ENCODE peak calls at places on chromosome 21, in eight cellular contexts. R is activated CD8-positive, alpha-beta memory T cell treated with anti-CD3 and anti-CD28 coated beads, Interleukin-2, amount 10 ng/mL, durations not matched to agents 7 days and 5 days; K is T-helper 2 cell; N is effector CD4-positive, alpha-beta T cell; G is right cardiac atrium; C is stimulated activated naive CD8-positive, alpha-beta T cell treated with anti-CD3 and anti-CD28 coated beads, Interleukin-15, amount 100 ng/mL, for 72 hours; D is midbrain; V is EL. O is an unnamed sample.

GRCh38 chr21:45129231-45129923 is 55.0 kb downstream of the ADARB1 start:
- DNase-seq in K (no peak), D (no peak), C (no peak), G (peak; percentile 80), N (no peak), R (no peak), V (peak; percentile 64), O (no peak)

GRCh38 chr21:31326478-31327247 is 17.4 kb downstream of the TIAM1 start:
- DNase-seq in R (peak; percentile 56), N (no peak), V (peak; percentile 13), G (no peak), C (peak; percentile 61), K (no peak), D (no peak), O (no peak)

GRCh38 chr21:19048088-19048672 is 644.6 kb upstream of the TMPRSS15 start:
- DNase-seq in K (no peak), C (no peak), N (no peak), V (no peak), D (no peak), G (no peak), R (no peak), O (no peak)

GRCh38 chr21:38721055-38721454 is 84.7 kb upstream of the ETS2 start:
- DNase-seq in C (no peak), G (no peak), V (no peak), D (no peak), K (no peak), R (no peak), N (no peak), O (no peak)

GRCh38 chr21:33039542-33039941 is 13.8 kb downstream of the OLIG2 start:
- DNase-seq in K (no peak), N (no peak), C (no peak), D (peak; percentile 87), V (no peak), R (no peak), G (no peak), O (no peak)

GRCh38 chr21:45454081-45454923 is 49.3 kb downstream of the COL18A1 start:
- DNase-seq in D (no peak), R (no peak), V (no peak), N (no peak), K (no peak), G (peak; percentile 62), C (no peak), O (no peak)

GRCh38 chr21:39182484-39183271 is 573 bp downstream of the PSMG1 start:
- DNase-seq in K (no peak), N (no peak), V (peak; percentile 26), C (no peak), D (no peak), G (no peak), R (no peak), O (no peak)

GRCh38 chr21:46100426-46100825 is 2.5 kb downstream of the COL6A2 start:
- DNase-seq in C (no peak), K (no peak), V (peak; percentile 82), N (no peak), D (no peak), G (no peak), R (peak; percentile 32), O (no peak)

GRCh38 chr21:42094811-42095210 is 23.7 kb downstream of the UMODL1 start:
- DNase-seq in V (peak; percentile 18), N (no peak), G (no peak), C (no peak), D (no peak), K (no peak), R (no peak), O (no peak)

GRCh38 chr21:42652527-42653491 is 612 bp upstream of the PDE9A start:
- DNase-seq in D (peak; percentile 41), K (no peak), V (peak; percentile 54), G (peak; percentile 84), C (peak; percentile 26), N (no peak), R (no peak), O (peak; percentile 11)

GRCh38 chr21:23977971-23978370 is 1629.3 kb downstream of the MRPL39 start:
- DNase-seq in D (no peak), K (no peak), V (no peak), C (no peak), G (no peak), N (no peak), R (no peak), O (no peak)

GRCh38 chr21:27057997-27058396 is 91.1 kb upstream of the ADAMTS5 start:
- DNase-seq in D (no peak), G (no peak), C (no peak), K (no peak), N (no peak), V (no peak), R (no peak), O (no peak)

GRCh38 chr21:26070822-26071425 is 99.6 kb downstream of the APP start:
- DNase-seq in R (no peak), V (peak; percentile 60), K (peak; percentile 5), C (peak; percentile 8), N (no peak), D (no peak), G (peak; percentile 45), O (peak; percentile 30)

GRCh38 chr21:38954450-38955059 is 148.8 kb downstream of the ETS2 start:
- DNase-seq in C (no peak), G (no peak), V (no peak), R (no peak), N (no peak), K (no peak), D (no peak), O (peak; percentile 91)

GRCh38 chr21:33750017-33750416 is 107.7 kb downstream of the ITSN1 start:
- DNase-seq in D (no peak), C (no peak), R (no peak), K (no peak), N (no peak), G (peak; percentile 67), V (no peak), O (no peak)

GRCh38 chr21:29613021-29613420 is 314.3 kb downstream of the BACH1 start:
- DNase-seq in N (no peak), R (no peak), K (no peak), V (no peak), D (no peak), G (no peak), C (no peak), O (no peak)

GRCh38 chr21:45586289-45586858 is 44.1 kb upstream of the SLC19A1 start:
- DNase-seq in V (no peak), C (no peak), D (no peak), R (no peak), G (no peak), N (no peak), K (no peak), O (no peak)

GRCh38 chr21:44352253-44352860 is 1.1 kb upstream of the TRPM2 start:
- DNase-seq in N (no peak), G (peak; percentile 14), V (no peak), C (no peak), R (no peak), K (no peak), D (no peak), O (no peak)

GRCh38 chr21:44946254-44947041 is 6.6 kb downstream of the SLX9 start:
- DNase-seq in G (peak; percentile 34), D (no peak), R (no peak), V (no peak), N (no peak), C (no peak), K (no peak), O (no peak)

GRCh38 chr21:43766734-43767497 is 9.2 kb downstream of the CSTB start:
- DNase-seq in G (peak; percentile 51), D (no peak), C (no peak), V (no peak), K (no peak), N (no peak), R (no peak), O (no peak)

GRCh38 chr21:44793269-44794030 is 8.2 kb downstream of the UBE2G2 start:
- DNase-seq in G (peak; percentile 79), V (peak; percentile 65), R (peak; percentile 64), C (peak; percentile 45), K (peak; percentile 38), N (peak; percentile 38), D (peak; percentile 56), O (peak; percentile 44)

GRCh38 chr21:24259241-24259640 is 1348.0 kb downstream of the MRPL39 start:
- DNase-seq in N (no peak), V (no peak), G (no peak), K (no peak), C (no peak), D (no peak), R (no peak), O (no peak)

GRCh38 chr21:35864039-35864438 is 196.3 kb downstream of the SETD4 start:
- DNase-seq in C (no peak), N (no peak), R (no peak), K (no peak), G (no peak), V (no peak), D (no peak), O (no peak)

GRCh38 chr21:41778974-41779600 is 12.2 kb upstream of the RIPK4 start:
- DNase-seq in D (no peak), C (no peak), K (no peak), G (no peak), N (no peak), R (no peak), V (no peak), O (peak; percentile 55)

GRCh38 chr21:16620921-16621320 is 891.1 kb downstream of the USP25 start:
- DNase-seq in D (no peak), G (no peak), N (no peak), V (no peak), K (no peak), R (no peak), C (no peak), O (no peak)